ENCODE peak calls at places on chromosomes 16 and 17, in seven cellular contexts. R is H1, B is colonic mucosa, V is pancreas, I is Calu3, W is OCI-LY7, A is lung. Z is an unnamed sample.

GRCh38 chr16:2715519-2715918 is 4.5 kb downstream of the PRSS27 start:
- DNase-seq in V (peak), I (peak), B (peak), A (peak), W (peak), R (peak), Z (peak)

GRCh38 chr17:74148446-74148845 is 55.0 kb upstream of the RPL38 start:
- DNase-seq in A (no peak), V (no peak), B (no peak), R (no peak), W (no peak), I (no peak), Z (no peak)

GRCh38 chr17:58577696-58578095 is 63.3 kb upstream of the MTMR4 start:
- DNase-seq in B (peak), A (peak), V (peak), W (peak), I (peak), R (peak), Z (peak)

GRCh38 chr17:50865060-50865867 is 890 bp downstream of the TOB1 start:
- DNase-seq in A (peak), W (peak), B (peak), I (peak), R (peak), V (peak), Z (peak)

GRCh38 chr16:78140818-78141466 is 41.5 kb downstream of the WWOX start:
- DNase-seq in B (no peak), I (no peak), W (no peak), V (no peak), A (no peak), R (no peak), Z (no peak)

GRCh38 chr16:89924925-89925307 is 1.8 kb downstream of the TUBB3 start:
- DNase-seq in A (no peak), W (peak), I (no peak), V (no peak), R (no peak), B (no peak), Z (no peak)

GRCh38 chr17:16215002-16215272 is 397 bp downstream of the NCOR1 start:
- DNase-seq in B (peak), A (peak), W (peak), I (peak), V (no peak), R (no peak), Z (peak)

GRCh38 chr16:89019511-89019910 is 42.5 kb upstream of the CBFA2T3 start:
- DNase-seq in R (no peak), W (no peak), B (no peak), I (no peak), V (no peak), A (no peak), Z (no peak)

GRCh38 chr16:90077757-90078593 is 844 bp upstream of the PRDM7 start:
- DNase-seq in I (peak), A (no peak), W (peak), R (peak), V (no peak), B (peak), Z (no peak)

GRCh38 chr16:17104654-17105053 is 366.1 kb downstream of the XYLT1 start:
- DNase-seq in A (no peak), W (no peak), V (no peak), I (no peak), R (no peak), B (no peak), Z (no peak)

GRCh38 chr17:71828182-71828596 is 292.6 kb upstream of the SOX9 start:
- DNase-seq in R (peak), B (no peak), A (no peak), I (no peak), V (no peak), W (no peak), Z (no peak)

GRCh38 chr17:72556944-72557826 is 436.4 kb downstream of the SOX9 start:
- DNase-seq in W (peak), V (peak), A (peak), R (peak), B (peak), I (peak), Z (peak)

GRCh38 chr17:61821655-61822054 is 41.7 kb downstream of the BRIP1 start:
- DNase-seq in I (no peak), A (no peak), B (no peak), R (no peak), V (no peak), W (no peak), Z (no peak)

GRCh38 chr17:79095345-79096055 is 20.9 kb downstream of the ENGASE start:
- DNase-seq in A (no peak), V (no peak), R (no peak), W (no peak), B (no peak), I (no peak), Z (no peak)

GRCh38 chr16:58345574-58346354 is 46.5 kb upstream of the GINS3 start:
- DNase-seq in V (no peak), I (no peak), A (no peak), B (no peak), R (no peak), W (peak), Z (no peak)

GRCh38 chr17:78367193-78367592 is 7.3 kb upstream of the SOCS3 start:
- DNase-seq in V (no peak), W (no peak), A (no peak), I (no peak), R (no peak), B (no peak), Z (no peak)

GRCh38 chr16:86653289-86654006 is 75.1 kb downstream of the FOXL1 start:
- DNase-seq in B (no peak), R (no peak), W (no peak), V (no peak), I (no peak), A (no peak), Z (no peak)

GRCh38 chr17:35773129-35773528 is 12.4 kb downstream of the C17orf50 start:
- DNase-seq in I (no peak), B (no peak), A (no peak), R (no peak), W (no peak), V (no peak), Z (no peak)

GRCh38 chr16:79698341-79698753 is 97.8 kb upstream of the MAF start:
- DNase-seq in W (no peak), B (no peak), I (no peak), V (no peak), R (no peak), A (no peak), Z (no peak)

GRCh38 chr17:71922439-71922838 is 198.4 kb upstream of the SOX9 start:
- DNase-seq in A (no peak), B (no peak), W (no peak), R (no peak), I (no peak), V (no peak), Z (no peak)

GRCh38 chr17:29176500-29177351 is 3.5 kb downstream of the MYO18A start:
- DNase-seq in A (peak), R (peak), W (peak), B (peak), I (peak), V (peak), Z (peak)

GRCh38 chr16:74735162-74735452 is 34.4 kb upstream of the MLKL start:
- DNase-seq in W (no peak), R (no peak), I (no peak), V (no peak), A (no peak), B (no peak), Z (no peak)

GRCh38 chr17:13429201-13429600 is 172.5 kb downstream of the HS3ST3A1 start:
- DNase-seq in A (no peak), I (no peak), B (no peak), R (no peak), V (no peak), W (no peak), Z (no peak)

GRCh38 chr17:81821603-81822311 is 11.3 kb downstream of the MCRIP1 start:
- DNase-seq in W (no peak), I (peak), B (peak), A (peak), V (peak), R (peak), Z (peak)

GRCh38 chr17:42617956-42618431 is 8.5 kb downstream of the TUBG1 start:
- DNase-seq in B (no peak), I (no peak), A (no peak), W (peak), R (peak), V (no peak), Z (no peak)

GRCh38 chr16:25868041-25868600 is 176.4 kb downstream of the HS3ST4 start:
- DNase-seq in W (no peak), B (no peak), R (no peak), A (no peak), V (no peak), I (no peak), Z (no peak)

GRCh38 chr17:82876149-82876548 is 36.3 kb upstream of the ZNF750 start:
- DNase-seq in V (no peak), W (no peak), I (no peak), A (no peak), B (no peak), R (no peak), Z (no peak)

GRCh38 chr16:84086357-84086756 is 30.4 kb downstream of the MBTPS1 start:
- DNase-seq in B (no peak), V (no peak), R (no peak), A (no peak), W (no peak), I (no peak), Z (no peak)

GRCh38 chr17:82611140-82612058 is 36.8 kb downstream of the WDR45B start:
- DNase-seq in A (no peak), V (no peak), I (no peak), R (no peak), W (peak), B (no peak), Z (no peak)

GRCh38 chr17:83178533-83179201 is 99.3 kb downstream of the METRNL start:
- DNase-seq in V (peak), R (peak), I (no peak), B (peak), A (no peak), W (no peak), Z (peak)

DNA sequence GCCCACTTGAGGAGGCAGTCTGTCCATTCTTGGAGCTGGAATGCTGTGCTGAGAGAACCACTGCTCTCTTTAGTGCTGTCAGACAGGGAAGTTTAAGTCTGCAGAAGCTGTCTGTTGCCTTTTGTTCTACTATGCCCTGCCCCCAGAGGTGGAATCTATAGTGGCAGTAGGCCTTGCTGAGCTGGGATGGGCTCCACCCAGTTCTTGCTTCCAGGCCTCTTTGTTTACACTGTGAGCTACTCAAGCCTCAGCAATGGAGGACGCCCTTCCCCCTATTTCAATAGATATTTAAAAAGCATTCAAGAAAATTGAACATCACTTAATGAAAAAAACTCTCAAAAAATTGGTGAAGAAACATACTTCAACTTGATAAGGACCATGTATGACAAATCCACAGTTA is 313.5 kb downstream of the PHKB start:
- DNase-seq in B (peak), V (no peak), W (no peak), R (peak), A (no peak), I (peak), Z (no peak)
- TF ChIP-seq CTCF in B (no peak), V (no peak), W (no peak), R (peak), A (no peak), I (no peak), Z (no peak)

DNA sequence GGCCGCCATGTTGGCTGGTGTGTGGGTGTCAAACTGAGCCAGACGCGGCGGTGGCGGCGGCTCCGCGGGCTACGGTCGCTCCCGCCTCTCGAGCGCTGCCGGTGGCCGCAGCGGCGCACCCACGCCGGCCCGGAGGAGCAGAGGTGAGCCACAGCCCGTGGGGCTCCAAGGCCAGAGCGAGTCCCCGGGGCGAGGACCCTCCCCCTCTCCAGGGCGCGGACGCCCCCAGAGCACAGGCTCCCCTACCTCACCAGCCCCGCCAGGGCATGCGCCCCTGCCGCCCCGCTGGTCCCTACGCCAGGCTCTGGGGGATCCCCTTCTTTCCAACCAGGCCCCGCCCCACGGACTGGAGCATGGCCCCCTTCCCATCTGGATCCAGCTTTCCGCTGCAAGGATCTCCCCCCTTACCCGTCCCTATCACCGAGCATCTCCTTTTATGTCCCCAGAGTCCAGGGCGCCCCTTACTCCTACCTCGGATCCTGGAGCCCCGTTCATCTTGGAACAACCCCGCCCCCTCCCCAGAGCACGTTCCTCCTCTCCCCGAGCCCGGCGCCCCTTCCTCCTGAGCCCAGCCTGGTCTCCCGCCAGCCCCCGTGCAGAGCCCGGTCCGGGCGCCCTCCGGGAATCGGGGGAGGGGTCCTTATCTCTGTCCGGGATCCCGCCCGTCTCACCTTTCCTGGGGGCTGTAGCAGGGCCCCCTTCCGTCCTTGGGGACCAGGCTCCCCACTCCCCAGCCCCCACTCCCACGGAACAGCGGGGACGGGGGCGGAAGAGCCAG is 412 bp downstream of the EPN2 start:
- DNase-seq in A (peak), R (peak), I (peak), W (no peak), B (peak), V (peak), Z (peak)
- TF ChIP-seq CTCF in A (no peak), R (no peak), I (no peak), W (peak), B (peak), V (no peak), Z (peak)

GRCh38 chr16:12314786-12315185 is 338.3 kb downstream of the SNX29 start:
- DNase-seq in B (no peak), V (no peak), A (no peak), W (no peak), R (no peak), I (no peak), Z (no peak)

GRCh38 chr16:12311309-12311708 is 334.8 kb downstream of the SNX29 start:
- DNase-seq in W (no peak), I (no peak), V (no peak), R (peak), A (no peak), B (no peak), Z (no peak)

GRCh38 chr16:12315330-12316138 is 339.0 kb downstream of the SNX29 start:
- DNase-seq in I (peak), W (no peak), V (peak), B (peak), A (no peak), R (no peak), Z (no peak)

GRCh38 chr16:12311887-12312286 is 335.4 kb downstream of the SNX29 start:
- DNase-seq in A (no peak), I (no peak), W (peak), B (no peak), R (no peak), V (no peak), Z (no peak)

DNA sequence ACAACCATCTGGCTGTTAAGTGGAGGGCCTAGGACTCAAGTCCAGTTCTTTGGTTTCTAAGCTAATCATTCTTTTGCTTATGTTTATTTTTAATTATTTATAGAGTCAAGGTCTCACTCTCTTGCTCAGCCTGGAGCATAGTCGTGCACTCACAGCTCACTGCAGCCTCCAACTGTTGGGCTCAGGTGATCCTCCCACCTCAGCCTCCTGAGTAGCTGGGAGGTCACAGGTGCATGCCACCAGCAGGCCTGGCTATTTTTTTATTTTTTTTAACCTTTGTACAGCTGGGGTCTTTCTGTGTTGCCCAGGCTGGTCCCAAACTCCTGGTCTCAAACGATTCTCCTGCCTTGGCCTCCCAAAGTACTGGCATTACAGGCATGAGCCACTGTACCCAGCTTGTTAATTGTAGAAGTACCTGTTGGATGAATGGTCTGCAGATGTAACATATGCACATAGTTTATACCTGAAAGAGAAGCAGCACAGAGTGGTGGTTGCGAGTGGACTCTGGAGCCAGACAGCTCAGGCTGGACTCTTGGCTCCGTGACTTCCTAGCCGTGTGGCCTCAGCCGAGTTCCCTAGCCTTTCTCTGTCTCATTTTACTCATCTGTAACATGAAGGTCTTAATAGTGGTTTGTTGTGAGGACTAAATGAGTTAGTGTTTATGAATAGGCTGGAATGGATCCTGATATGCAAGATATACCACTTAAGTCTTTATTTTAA is 337.5 kb downstream of the SNX29 start:
- DNase-seq in I (no peak), V (no peak), B (no peak), A (no peak), W (no peak), R (no peak), Z (no peak)
- TF ChIP-seq CTCF in I (no peak), V (no peak), B (no peak), A (no peak), W (no peak), R (no peak), Z (no peak)

DNA sequence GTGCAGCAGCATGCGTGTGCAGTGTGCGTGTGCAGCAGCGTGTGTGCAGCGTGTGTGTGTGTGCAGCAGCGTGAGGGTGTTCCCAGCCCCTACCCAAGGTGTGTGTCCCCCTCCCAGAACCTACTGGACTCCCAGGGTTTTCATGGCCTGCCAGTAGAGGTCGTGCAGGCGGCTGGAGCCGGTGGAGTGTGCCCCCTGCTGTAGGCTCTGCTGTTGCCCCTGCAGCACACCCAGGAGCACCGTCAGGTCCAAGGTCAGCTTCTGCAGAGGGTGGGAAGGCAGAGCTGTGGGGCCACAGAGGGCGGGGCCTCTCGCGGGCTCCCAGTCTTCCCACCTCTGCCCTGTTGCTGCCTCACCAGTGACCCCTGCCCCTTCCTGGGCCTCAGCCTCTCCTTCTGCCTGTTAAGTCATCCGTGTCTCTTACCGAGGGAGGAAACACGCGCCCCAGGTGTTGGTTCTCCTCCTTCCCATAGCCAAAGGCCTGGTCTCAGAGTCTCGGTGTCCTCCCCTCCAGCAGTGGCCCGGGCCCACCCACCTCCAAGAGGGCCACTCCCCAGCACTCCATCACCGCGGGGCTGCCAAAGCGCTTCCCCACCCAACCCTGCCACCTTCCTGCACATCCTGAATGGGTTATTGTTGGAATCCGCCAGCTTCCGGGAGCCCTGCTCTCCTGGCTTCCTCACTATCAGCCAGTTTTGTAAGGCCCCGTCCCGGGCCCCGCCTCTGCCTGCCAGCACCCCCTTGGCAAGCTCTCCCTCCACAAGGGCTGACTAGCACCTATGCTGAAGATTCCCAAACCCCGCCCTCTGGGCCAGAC is 14.8 kb downstream of the MYBBP1A start:
- DNase-seq in R (no peak), W (no peak), B (no peak), V (peak), I (no peak), A (no peak), Z (no peak)
- TF ChIP-seq CTCF in R (peak), W (peak), B (no peak), V (no peak), I (no peak), A (peak), Z (no peak)

DNA sequence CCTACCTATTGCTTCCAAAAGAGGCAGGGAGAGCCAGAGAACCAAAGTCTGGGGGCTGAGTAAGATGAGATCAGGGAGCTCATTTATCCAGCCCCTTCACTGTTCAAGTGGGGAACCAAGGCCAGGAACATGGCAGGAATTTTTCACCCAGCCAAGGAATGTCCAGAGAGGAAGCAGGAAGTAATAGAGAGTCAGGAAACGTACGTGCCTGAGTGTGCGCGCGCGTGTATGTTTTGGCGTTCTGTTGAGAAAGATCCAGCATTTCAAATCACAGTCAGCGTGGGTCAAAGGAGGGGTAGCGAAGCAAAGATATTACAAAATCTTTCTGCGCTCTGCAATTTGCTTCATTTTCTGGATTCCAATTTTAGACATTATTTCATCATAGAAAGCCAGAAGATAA is 41.9 kb upstream of the WSCD1 start:
- DNase-seq in B (no peak), I (no peak), W (no peak), V (no peak), R (no peak), A (no peak), Z (no peak)
- TF ChIP-seq CTCF in B (no peak), I (no peak), W (no peak), V (no peak), R (no peak), A (no peak), Z (no peak)

GRCh38 chr17:27888945-27889344 is 4.2 kb downstream of the LYRM9 start:
- DNase-seq in R (peak), W (no peak), V (peak), B (no peak), I (peak), A (peak), Z (peak)

GRCh38 chr17:27888072-27888471 is 5.1 kb downstream of the LYRM9 start:
- DNase-seq in I (no peak), A (no peak), R (no peak), B (no peak), W (no peak), V (no peak), Z (no peak)

GRCh38 chr17:27892542-27892865 is 661 bp downstream of the LYRM9 start:
- DNase-seq in R (no peak), B (no peak), A (no peak), I (no peak), W (no peak), V (no peak), Z (no peak)

GRCh38 chr17:27891841-27892240 is 1.3 kb downstream of the LYRM9 start:
- DNase-seq in R (no peak), W (no peak), B (no peak), V (no peak), A (no peak), I (no peak), Z (no peak)

GRCh38 chr17:27889711-27890251 is 3.4 kb downstream of the LYRM9 start:
- DNase-seq in V (no peak), R (no peak), B (no peak), I (no peak), A (no peak), W (no peak), Z (peak)
- TF ChIP-seq CTCF in V (no peak), R (no peak), B (no peak), I (no peak), A (no peak), W (no peak), Z (no peak)